ENCODE peak calls at places on chromosomes 6 and 20, in four cellular contexts. R is OCI-LY7, Q is GM03348, M is GM20000. A is an unnamed sample.

GRCh38 chr20:9978395-9979004 is 56.3 kb upstream of the ANKEF1 start:
- DNase-seq in M (peak; percentile 59), R (peak; percentile 72), Q (peak; percentile 72), A (peak; percentile 93)

GRCh38 chr6:132391391-132392291 is 9.6 kb downstream of the MOXD1 start:
- DNase-seq in M (no peak), R (no peak), Q (peak; percentile 78), A (peak; percentile 93)

GRCh38 chr6:159084493-159085091 is 39.8 kb upstream of the TAGAP start:
- DNase-seq in R (no peak), M (no peak), Q (peak; percentile 80), A (peak; percentile 59)

GRCh38 chr6:17923401-17923863 is 64.0 kb downstream of the KIF13A start:
- DNase-seq in R (no peak), Q (peak; percentile 63), M (no peak), A (no peak)

GRCh38 chr6:60695232-60695631 is 1590.8 kb downstream of the KHDRBS2 start:
- DNase-seq in M (no peak), R (no peak), Q (no peak), A (no peak)

GRCh38 chr20:24662286-24662685 is 192.9 kb downstream of the SYNDIG1 start:
- DNase-seq in Q (no peak), M (no peak), R (no peak), A (no peak)

GRCh38 chr20:35021063-35021462 is 65.4 kb downstream of the MYH7B start:
- DNase-seq in Q (no peak), M (no peak), R (no peak), A (peak; percentile 50)

GRCh38 chr6:61200444-61200843 is 1085.6 kb downstream of the KHDRBS2 start:
- DNase-seq in R (no peak), Q (no peak), M (no peak), A (no peak)

GRCh38 chr6:111852704-111853103 is 20.5 kb downstream of the FYN start:
- DNase-seq in Q (peak; percentile 17), R (no peak), M (no peak), A (peak; percentile 59)

GRCh38 chr6:87155920-87156600 is 695 bp downstream of the ZNF292 start:
- DNase-seq in R (peak; percentile 35), M (peak; percentile 10), Q (peak; percentile 72), A (no peak)

GRCh38 chr20:13430346-13431002 is 208.3 kb downstream of the TASP1 start:
- DNase-seq in Q (no peak), M (peak; percentile 3), R (peak; percentile 8), A (no peak)

GRCh38 chr6:170223718-170224693 is 66.9 kb downstream of the DLL1 start:
- DNase-seq in Q (no peak), R (no peak), M (no peak), A (no peak)

GRCh38 chr20:35831029-35831428 is 59.2 kb downstream of the PHF20 start:
- DNase-seq in Q (no peak), M (no peak), R (no peak), A (peak; percentile 66)

GRCh38 chr20:31680286-31681127 is 42.2 kb downstream of the BCL2L1 start:
- DNase-seq in R (no peak), M (no peak), Q (no peak), A (no peak)

GRCh38 chr20:17545127-17545526 is 13.9 kb upstream of the BFSP1 start:
- DNase-seq in M (no peak), Q (no peak), R (no peak), A (no peak)

GRCh38 chr6:150152891-150153876 is 10.3 kb downstream of the PPP1R14C start:
- DNase-seq in R (no peak), Q (peak; percentile 42), M (no peak), A (no peak)

GRCh38 chr6:1311400-1312192 is at the start of gene FOXQ1:
- DNase-seq in R (no peak), M (peak; percentile 40), Q (peak; percentile 71), A (peak; percentile 92)

GRCh38 chr20:35891375-35891774 is 62.9 kb downstream of the SCAND1 start:
- DNase-seq in M (no peak), R (no peak), Q (peak; percentile 81), A (peak; percentile 85)

GRCh38 chr20:32523613-32524218 is 61.4 kb downstream of the NOL4L start:
- DNase-seq in R (no peak), Q (no peak), M (no peak), A (no peak)

GRCh38 chr6:16712931-16713484 is 48.3 kb downstream of the ATXN1 start:
- DNase-seq in M (no peak), Q (peak; percentile 74), R (no peak), A (peak; percentile 87)

GRCh38 chr6:117265425-117266266 is at the start of gene VGLL2:
- DNase-seq in Q (peak; percentile 83), R (no peak), M (peak; percentile 44), A (peak; percentile 77)